ENCODE peak calls at places on chromosomes 1 and 21, in six cellular contexts. One of them, this sample, is unnamed.

GRCh38 chr1:26221094-26221493 is 12.9 kb upstream of the CEP85 start:
- DNase-seq in stomach: no peak
- DNase-seq in hepatocyte: no peak
- DNase-seq in prostate gland: no peak
- DNase-seq in tibial artery: no peak
- DNase-seq in lung: no peak
- DNase-seq in this sample: no peak

GRCh38 chr1:93344886-93345632 is 648 bp upstream of the DR1 start:
- DNase-seq in stomach: no peak
- DNase-seq in lung: no peak
- DNase-seq in hepatocyte: no peak
- DNase-seq in prostate gland: no peak
- DNase-seq in tibial artery: no peak
- DNase-seq in this sample: no peak

GRCh38 chr1:111406325-111406768 is 21.2 kb downstream of the OVGP1 start:
- DNase-seq in prostate gland: peak
- DNase-seq in stomach: peak
- DNase-seq in tibial artery: no peak
- DNase-seq in hepatocyte: peak
- DNase-seq in lung: peak
- DNase-seq in this sample: peak

GRCh38 chr1:25099343-25099951 is 132.9 kb downstream of the SYF2 start:
- DNase-seq in hepatocyte: no peak
- DNase-seq in tibial artery: peak
- DNase-seq in stomach: no peak
- DNase-seq in lung: no peak
- DNase-seq in prostate gland: no peak
- DNase-seq in this sample: no peak

GRCh38 chr1:109266965-109267364 is 16.0 kb downstream of the PSRC1 start:
- DNase-seq in stomach: no peak
- DNase-seq in hepatocyte: no peak
- DNase-seq in tibial artery: no peak
- DNase-seq in lung: no peak
- DNase-seq in prostate gland: no peak
- DNase-seq in this sample: no peak

GRCh38 chr1:213124590-213124989 is 73.5 kb downstream of the RPS6KC1 start:
- DNase-seq in tibial artery: no peak
- DNase-seq in hepatocyte: no peak
- DNase-seq in stomach: no peak
- DNase-seq in prostate gland: no peak
- DNase-seq in lung: no peak
- DNase-seq in this sample: no peak

GRCh38 chr1:161473363-161473762 is 31.9 kb upstream of the FCGR2A start:
- DNase-seq in tibial artery: no peak
- DNase-seq in lung: no peak
- DNase-seq in hepatocyte: peak
- DNase-seq in prostate gland: no peak
- DNase-seq in stomach: no peak
- DNase-seq in this sample: no peak

GRCh38 chr1:64505232-64505943 is 35.5 kb downstream of the CACHD1 start:
- DNase-seq in lung: no peak
- DNase-seq in tibial artery: no peak
- DNase-seq in prostate gland: no peak
- DNase-seq in hepatocyte: peak
- DNase-seq in stomach: peak
- DNase-seq in this sample: no peak

GRCh38 chr1:102941364-102941947 is 166.9 kb downstream of the COL11A1 start:
- DNase-seq in prostate gland: no peak
- DNase-seq in lung: no peak
- DNase-seq in tibial artery: no peak
- DNase-seq in stomach: no peak
- DNase-seq in hepatocyte: no peak
- DNase-seq in this sample: no peak

GRCh38 chr1:43418858-43419257 is 29.2 kb downstream of the SZT2 start:
- DNase-seq in prostate gland: no peak
- DNase-seq in tibial artery: no peak
- DNase-seq in lung: no peak
- DNase-seq in stomach: no peak
- DNase-seq in hepatocyte: no peak
- DNase-seq in this sample: no peak

GRCh38 chr1:240295811-240296210 is 204.1 kb downstream of the FMN2 start:
- DNase-seq in lung: no peak
- DNase-seq in stomach: no peak
- DNase-seq in hepatocyte: no peak
- DNase-seq in tibial artery: no peak
- DNase-seq in prostate gland: no peak
- DNase-seq in this sample: no peak

GRCh38 chr1:10606070-10606469 is 131.3 kb downstream of the PEX14 start:
- DNase-seq in lung: no peak
- DNase-seq in tibial artery: no peak
- DNase-seq in hepatocyte: no peak
- DNase-seq in prostate gland: no peak
- DNase-seq in stomach: no peak
- DNase-seq in this sample: no peak

GRCh38 chr21:36321325-36322082 is 1.5 kb downstream of the MORC3 start:
- DNase-seq in stomach: peak
- DNase-seq in prostate gland: peak
- DNase-seq in tibial artery: no peak
- DNase-seq in hepatocyte: peak
- DNase-seq in lung: no peak
- DNase-seq in this sample: no peak

GRCh38 chr1:77509051-77509492 is 173.4 kb downstream of the ZZZ3 start:
- DNase-seq in prostate gland: peak
- DNase-seq in tibial artery: no peak
- DNase-seq in lung: no peak
- DNase-seq in hepatocyte: no peak
- DNase-seq in stomach: no peak
- DNase-seq in this sample: peak

GRCh38 chr1:19395678-19396192 is 83.6 kb downstream of the SLC66A1 start:
- DNase-seq in stomach: no peak
- DNase-seq in hepatocyte: no peak
- DNase-seq in lung: no peak
- DNase-seq in tibial artery: no peak
- DNase-seq in prostate gland: no peak
- DNase-seq in this sample: no peak

GRCh38 chr1:44946720-44947059 is 39.7 kb downstream of the EIF2B3 start:
- DNase-seq in tibial artery: no peak
- DNase-seq in stomach: no peak
- DNase-seq in lung: no peak
- DNase-seq in hepatocyte: no peak
- DNase-seq in prostate gland: no peak
- DNase-seq in this sample: no peak

GRCh38 chr1:209405183-209405823 is 178.2 kb upstream of the CAMK1G start:
- DNase-seq in lung: no peak
- DNase-seq in prostate gland: no peak
- DNase-seq in hepatocyte: no peak
- DNase-seq in tibial artery: no peak
- DNase-seq in stomach: no peak
- DNase-seq in this sample: no peak

GRCh38 chr1:61224609-61225008 is 142.2 kb downstream of the NFIA start:
- DNase-seq in stomach: no peak
- DNase-seq in prostate gland: peak
- DNase-seq in hepatocyte: no peak
- DNase-seq in tibial artery: no peak
- DNase-seq in lung: no peak
- DNase-seq in this sample: peak

GRCh38 chr1:167474191-167474641 is 44.1 kb downstream of the CD247 start:
- DNase-seq in tibial artery: no peak
- DNase-seq in hepatocyte: no peak
- DNase-seq in prostate gland: no peak
- DNase-seq in lung: no peak
- DNase-seq in stomach: no peak
- DNase-seq in this sample: no peak

GRCh38 chr1:201155354-201155753 is 1.1 kb upstream of the TMEM9 start:
- DNase-seq in hepatocyte: no peak
- DNase-seq in lung: no peak
- DNase-seq in tibial artery: no peak
- DNase-seq in stomach: no peak
- DNase-seq in prostate gland: no peak
- DNase-seq in this sample: no peak

GRCh38 chr1:77370161-77370560 is 88.3 kb downstream of the AK5 start:
- DNase-seq in stomach: no peak
- DNase-seq in lung: no peak
- DNase-seq in prostate gland: no peak
- DNase-seq in hepatocyte: no peak
- DNase-seq in tibial artery: no peak
- DNase-seq in this sample: no peak

GRCh38 chr21:32702702-32703101 is 25.1 kb downstream of the SYNJ1 start:
- DNase-seq in hepatocyte: peak
- DNase-seq in prostate gland: no peak
- DNase-seq in tibial artery: no peak
- DNase-seq in lung: no peak
- DNase-seq in stomach: no peak
- DNase-seq in this sample: no peak

GRCh38 chr1:47812848-47813508 is 184.2 kb downstream of the TRABD2B start:
- DNase-seq in stomach: no peak
- DNase-seq in lung: no peak
- DNase-seq in hepatocyte: no peak
- DNase-seq in tibial artery: no peak
- DNase-seq in prostate gland: no peak
- DNase-seq in this sample: no peak

GRCh38 chr1:10939654-10940450 is 72.6 kb upstream of the TARDBP start:
- DNase-seq in stomach: no peak
- DNase-seq in lung: no peak
- DNase-seq in prostate gland: no peak
- DNase-seq in hepatocyte: peak
- DNase-seq in tibial artery: no peak
- DNase-seq in this sample: no peak

GRCh38 chr1:233364695-233365539 is 37.4 kb downstream of the MAP3K21 start:
- DNase-seq in stomach: no peak
- DNase-seq in prostate gland: no peak
- DNase-seq in tibial artery: no peak
- DNase-seq in hepatocyte: no peak
- DNase-seq in lung: no peak
- DNase-seq in this sample: no peak

GRCh38 chr1:223711173-223711572 is 1.2 kb upstream of the CAPN2 start:
- DNase-seq in prostate gland: no peak
- DNase-seq in stomach: peak
- DNase-seq in lung: no peak
- DNase-seq in tibial artery: no peak
- DNase-seq in hepatocyte: no peak
- DNase-seq in this sample: no peak

GRCh38 chr1:35557611-35558373 is at the start of gene NCDN:
- DNase-seq in stomach: peak
- DNase-seq in tibial artery: peak
- DNase-seq in lung: peak
- DNase-seq in prostate gland: peak
- DNase-seq in hepatocyte: peak
- DNase-seq in this sample: peak

GRCh38 chr1:82465024-82465423 is 664.3 kb downstream of the ADGRL2 start:
- DNase-seq in hepatocyte: no peak
- DNase-seq in prostate gland: no peak
- DNase-seq in lung: no peak
- DNase-seq in tibial artery: no peak
- DNase-seq in stomach: no peak
- DNase-seq in this sample: no peak

GRCh38 chr1:198238121-198238520 is 81.3 kb downstream of the NEK7 start:
- DNase-seq in hepatocyte: no peak
- DNase-seq in stomach: no peak
- DNase-seq in tibial artery: peak
- DNase-seq in lung: peak
- DNase-seq in prostate gland: no peak
- DNase-seq in this sample: no peak

GRCh38 chr1:219264557-219264956 is 90.9 kb downstream of the LYPLAL1 start:
- DNase-seq in prostate gland: no peak
- DNase-seq in tibial artery: no peak
- DNase-seq in lung: no peak
- DNase-seq in stomach: no peak
- DNase-seq in hepatocyte: no peak
- DNase-seq in this sample: no peak
- H3K4me3 ChIP-seq in prostate gland: no peak
- H3K4me3 ChIP-seq in tibial artery: no peak
- H3K4me3 ChIP-seq in lung: no peak
- H3K4me3 ChIP-seq in stomach: no peak
- H3K4me3 ChIP-seq in hepatocyte: no peak
- H3K4me3 ChIP-seq in this sample: no peak

DNA sequence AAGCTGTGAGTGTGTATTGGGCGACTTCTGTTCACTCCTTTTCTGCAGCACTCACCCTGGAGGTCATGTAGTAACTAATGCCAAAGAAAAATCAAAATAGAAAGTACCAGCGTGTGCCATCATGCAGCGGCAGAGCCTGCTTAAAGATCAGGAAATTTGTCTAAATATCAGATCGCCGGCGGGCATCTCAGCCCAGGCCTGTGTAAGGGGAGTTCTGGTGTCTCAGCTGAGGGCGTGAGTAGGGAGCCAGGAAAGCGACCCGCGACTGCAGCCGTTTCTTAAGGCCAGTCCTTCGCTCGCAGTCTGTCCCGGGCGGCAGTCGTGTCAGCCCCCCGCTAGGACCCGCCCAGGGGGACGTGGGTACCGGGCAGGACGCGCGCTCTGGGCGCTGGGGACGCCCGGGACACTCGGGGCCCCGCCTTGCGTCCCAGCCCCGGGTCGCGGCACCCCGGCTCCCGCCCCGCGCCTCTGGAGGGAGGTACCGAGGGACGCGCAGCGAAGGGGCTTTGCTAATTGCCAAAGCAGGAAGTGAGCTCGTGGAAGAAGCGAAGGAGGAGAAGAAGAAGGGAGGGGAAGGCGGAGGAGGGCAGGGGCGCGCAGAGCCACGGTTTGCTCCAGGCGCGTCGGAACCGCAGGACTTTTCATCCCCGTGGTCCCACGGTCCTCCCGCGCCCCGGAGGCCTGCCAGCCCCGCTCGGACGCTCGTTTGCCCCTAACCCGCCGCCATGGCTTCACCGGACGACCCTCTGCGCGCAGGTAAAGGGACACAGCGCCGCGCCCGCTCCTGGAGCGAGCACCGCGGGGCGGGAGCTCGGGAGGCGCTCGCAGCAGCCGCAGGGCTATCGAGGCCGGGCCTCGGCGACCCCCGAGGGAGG is 1.1 kb downstream of the EDARADD start:
- DNase-seq in lung: no peak
- DNase-seq in prostate gland: peak
- DNase-seq in stomach: peak
- DNase-seq in tibial artery: no peak
- DNase-seq in hepatocyte: peak
- DNase-seq in this sample: no peak
- H3K4me3 ChIP-seq in lung: peak
- H3K4me3 ChIP-seq in prostate gland: peak
- H3K4me3 ChIP-seq in stomach: peak
- H3K4me3 ChIP-seq in tibial artery: peak
- H3K4me3 ChIP-seq in hepatocyte: peak
- H3K4me3 ChIP-seq in this sample: no peak

DNA sequence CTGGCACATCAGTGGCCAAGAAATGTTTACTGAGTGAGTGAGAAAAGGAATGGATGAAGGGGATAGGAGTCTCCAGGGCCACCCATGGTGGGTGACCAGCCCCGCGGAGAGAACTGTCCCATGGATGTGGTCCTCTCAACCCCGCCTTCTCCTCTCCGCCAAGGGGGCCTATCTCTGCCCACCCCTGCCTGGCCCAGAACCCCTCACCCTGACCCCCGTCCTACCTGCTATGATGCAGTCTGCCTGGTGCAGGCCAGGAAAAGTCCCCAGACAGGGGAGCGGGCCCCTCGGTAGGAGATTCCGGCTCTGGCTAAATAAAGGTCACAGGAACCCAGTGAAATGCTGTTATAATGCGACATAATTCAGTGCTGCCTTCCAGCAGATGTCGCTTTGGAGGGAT is 107.6 kb downstream of the PTPRU start:
- DNase-seq in hepatocyte: no peak
- DNase-seq in lung: no peak
- DNase-seq in stomach: no peak
- DNase-seq in prostate gland: no peak
- DNase-seq in tibial artery: no peak
- DNase-seq in this sample: no peak
- H3K4me3 ChIP-seq in hepatocyte: no peak
- H3K4me3 ChIP-seq in lung: no peak
- H3K4me3 ChIP-seq in stomach: no peak
- H3K4me3 ChIP-seq in prostate gland: no peak
- H3K4me3 ChIP-seq in tibial artery: no peak
- H3K4me3 ChIP-seq in this sample: no peak

GRCh38 chr1:32881871-32882850 is 4.1 kb upstream of the HPCA start:
- DNase-seq in tibial artery: no peak
- DNase-seq in hepatocyte: no peak
- DNase-seq in lung: no peak
- DNase-seq in stomach: peak
- DNase-seq in prostate gland: no peak
- DNase-seq in this sample: no peak
- H3K4me3 ChIP-seq in tibial artery: peak
- H3K4me3 ChIP-seq in hepatocyte: no peak
- H3K4me3 ChIP-seq in lung: no peak
- H3K4me3 ChIP-seq in stomach: no peak
- H3K4me3 ChIP-seq in prostate gland: no peak
- H3K4me3 ChIP-seq in this sample: no peak